ENCODE peak calls at places on chromosomes 1 and 21, in nine cellular contexts. F is adrenal gland, G is cardiac muscle cell, O is body of pancreas, C is prostate gland, D is hepatocyte, M is aorta, Q is GM23338, L is lung. B is an unnamed sample.

GRCh38 chr1:75134939-75135828 is 996 bp downstream of the LHX8 start:
- DNase-seq in O (no peak), C (no peak), M (no peak), D (no peak), F (no peak), L (no peak), G (peak; percentile 11), Q (peak; percentile 79), B (no peak)

GRCh38 chr1:67339623-67340343 is 32.1 kb downstream of the IL12RB2 start:
- DNase-seq in G (peak; percentile 49), D (peak; percentile 23), M (no peak), L (no peak), F (peak; percentile 50), O (no peak), Q (no peak), C (no peak), B (no peak)

GRCh38 chr1:207672525-207673130 is 27.7 kb downstream of the CR1L start:
- DNase-seq in M (no peak), F (no peak), D (peak; percentile 69), G (no peak), L (no peak), O (no peak), C (peak; percentile 24), Q (peak; percentile 92), B (peak; percentile 16)

GRCh38 chr1:62382581-62382980 is 54.3 kb upstream of the USP1 start:
- DNase-seq in F (no peak), M (no peak), G (no peak), O (no peak), C (no peak), D (no peak), Q (no peak), L (no peak), B (no peak)

GRCh38 chr1:89994805-89995594 is at the start of gene ZNF326:
- DNase-seq in Q (peak; percentile 98), D (peak; percentile 98), O (peak; percentile 96), C (peak; percentile 96), F (peak; percentile 97), M (peak; percentile 99), L (peak; percentile 97), G (peak; percentile 99), B (peak; percentile 98)

GRCh38 chr1:22582670-22583635 is 19.7 kb downstream of the EPHA8 start:
- DNase-seq in D (no peak), G (no peak), Q (no peak), O (peak; percentile 38), L (no peak), M (no peak), C (no peak), F (no peak), B (peak; percentile 4)

GRCh38 chr1:107464827-107465226 is 324.0 kb downstream of the NTNG1 start:
- DNase-seq in C (no peak), F (no peak), O (no peak), D (no peak), M (no peak), L (no peak), Q (peak; percentile 66), G (no peak), B (no peak)

GRCh38 chr21:15534450-15534886 is 195.3 kb upstream of the USP25 start:
- DNase-seq in G (no peak), L (no peak), M (no peak), Q (peak; percentile 13), F (no peak), D (no peak), O (no peak), C (no peak), B (no peak)

GRCh38 chr1:179175011-179175934 is 54.2 kb downstream of the ABL2 start:
- DNase-seq in F (peak; percentile 31), Q (no peak), D (no peak), L (no peak), C (peak; percentile 17), M (no peak), G (peak; percentile 57), O (peak; percentile 20), B (peak; percentile 11)

GRCh38 chr1:230423936-230424335 is 2.2 kb downstream of the PGBD5 start:
- DNase-seq in G (no peak), D (no peak), Q (no peak), L (no peak), O (no peak), M (no peak), F (no peak), C (no peak), B (no peak)

GRCh38 chr1:230424440-230425251 is 1.5 kb downstream of the PGBD5 start:
- DNase-seq in O (peak; percentile 50), L (no peak), F (no peak), M (no peak), G (no peak), Q (peak; percentile 74), C (peak; percentile 34), D (peak; percentile 31), B (peak; percentile 55)

GRCh38 chr1:230423261-230423660 is 2.9 kb downstream of the PGBD5 start:
- DNase-seq in C (no peak), Q (peak; percentile 48), M (no peak), G (no peak), O (no peak), F (no peak), L (no peak), D (no peak), B (no peak)

GRCh38 chr1:230421485-230421884 is 4.6 kb downstream of the PGBD5 start:
- DNase-seq in C (no peak), Q (no peak), M (no peak), L (no peak), O (no peak), F (no peak), D (no peak), G (no peak), B (no peak)

DNA sequence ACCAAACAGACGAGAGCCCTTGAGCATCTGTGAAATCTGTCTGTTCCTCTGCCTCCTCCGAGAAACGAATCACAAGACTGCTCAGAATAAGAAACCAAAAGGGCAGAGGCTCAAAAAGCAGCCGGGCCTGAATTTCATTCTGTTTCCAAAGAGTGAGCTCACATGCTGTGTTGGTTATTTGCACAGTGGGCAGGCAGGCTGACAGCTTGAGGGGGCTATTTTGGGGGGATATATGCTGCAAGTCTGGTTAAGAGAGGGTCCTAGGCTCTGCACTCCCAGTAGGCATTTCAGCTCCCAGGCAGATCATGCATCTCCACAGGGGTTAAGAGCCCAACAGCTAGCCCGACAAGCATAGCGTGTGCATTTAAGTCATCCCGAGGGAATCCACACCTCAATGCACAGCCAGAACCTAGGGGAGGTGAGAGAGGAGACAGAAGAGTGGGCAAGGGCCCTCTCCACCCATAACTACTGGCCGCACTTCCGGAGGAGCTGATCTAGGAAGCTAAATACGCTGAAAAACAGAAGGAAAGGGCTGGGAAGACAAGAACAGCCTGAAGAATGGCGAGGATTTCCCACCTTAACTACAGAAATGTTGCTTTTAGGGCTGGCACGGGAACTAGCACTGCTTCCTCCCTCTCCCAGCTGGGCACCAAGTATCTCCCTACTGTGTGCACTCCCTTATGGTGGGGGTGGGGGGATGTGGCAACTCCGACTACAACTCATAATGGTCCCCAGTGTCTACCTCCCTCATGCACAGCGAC is 3.7 kb downstream of the PGBD5 start:
- DNase-seq in C (no peak), G (no peak), M (no peak), D (no peak), F (no peak), L (no peak), O (no peak), Q (peak; percentile 37), B (peak; percentile 75)
- H3K4me1 ChIP-seq in C (no peaks in the 10 kb centered on the region), G (no peaks in the 10 kb centered on the region), M (no peaks in the 10 kb centered on the region), D (peaks cover 11% of the 10 kb centered on the region), F (peaks cover 6% of the 10 kb centered on the region), L (peaks cover 5% of the 10 kb centered on the region), O (peaks cover 27% of the 10 kb centered on the region), Q (peaks cover 39% of the 10 kb centered on the region), B (peaks cover 39% of the 10 kb centered on the region)

DNA sequence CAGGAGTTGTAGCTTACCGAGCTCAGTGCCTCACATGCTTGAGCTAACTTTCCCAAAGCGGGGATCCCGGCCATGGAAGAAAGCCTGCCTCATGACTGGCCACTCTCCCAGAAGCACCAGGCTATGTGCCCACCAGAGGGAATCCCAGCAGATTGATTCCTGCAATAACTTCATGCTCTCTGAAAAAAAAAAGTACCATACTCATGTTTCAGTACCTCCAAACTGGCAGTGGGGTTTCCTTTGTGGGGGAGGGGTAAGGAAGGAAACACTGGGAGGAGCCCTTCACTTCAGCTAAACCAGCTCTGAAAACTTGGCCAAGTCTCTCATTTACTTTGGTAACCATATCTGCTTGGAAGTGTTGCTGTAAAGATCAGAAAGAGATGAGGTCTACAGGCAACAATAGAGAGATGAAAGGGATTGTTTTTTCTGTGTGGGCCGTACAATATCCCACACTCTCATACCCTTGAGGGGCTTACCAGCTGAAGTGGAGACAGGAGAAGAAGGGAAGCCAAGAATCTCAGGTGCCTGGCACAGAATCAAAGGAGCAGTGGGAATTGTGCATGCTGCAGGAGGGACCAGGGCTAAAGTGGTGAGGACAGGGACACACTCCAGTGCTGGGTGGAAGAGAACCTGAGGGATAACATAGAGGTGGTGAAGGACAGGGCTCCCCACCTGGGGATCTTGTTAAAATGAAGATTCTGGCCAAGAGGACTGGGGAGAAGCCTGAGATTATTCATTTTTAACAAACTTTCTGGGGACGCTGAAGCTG is 42.4 kb upstream of the TACSTD2 start:
- DNase-seq in Q (peak; percentile 22), F (no peak), C (peak; percentile 58), D (peak; percentile 27), L (no peak), G (peak; percentile 28), M (no peak), O (peak; percentile 51), B (peak; percentile 20)
- H3K4me3 ChIP-seq in Q (no peak overlapping the region), F (no peak overlapping the region), C (peak overlapping the region; percentile 14), D (no peak overlapping the region), L (no peak overlapping the region), G (no peak overlapping the region), M (no peak overlapping the region), O (no peak overlapping the region), B (no peak overlapping the region)

DNA sequence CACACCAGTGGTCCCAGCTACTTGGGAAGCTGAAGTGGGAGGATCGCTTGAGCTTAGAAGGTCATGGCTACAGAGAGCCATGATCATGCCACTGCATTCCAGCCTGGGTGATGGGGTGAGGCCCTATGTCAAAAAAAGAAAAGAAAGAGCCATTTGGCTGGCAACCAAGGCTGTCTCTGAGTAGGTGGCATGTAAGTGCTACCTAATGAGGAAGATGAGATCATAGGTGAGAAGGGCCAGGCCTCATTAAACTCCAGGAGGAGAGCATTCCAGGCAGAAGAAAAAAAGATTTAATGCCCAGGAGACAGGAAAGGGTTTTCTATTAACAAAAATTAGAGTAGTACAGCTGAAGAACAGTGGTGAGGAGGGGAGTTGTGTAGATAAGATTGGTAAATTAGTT is 103.4 kb upstream of the ZNF678 start:
- DNase-seq in C (no peak), G (no peak), F (no peak), Q (no peak), M (no peak), O (no peak), D (no peak), L (no peak), B (no peak)
- H3K4me1 ChIP-seq in C (no peaks in the 10 kb centered on the region), G (no peaks in the 10 kb centered on the region), F (no peaks in the 10 kb centered on the region), Q (no peaks in the 10 kb centered on the region), M (no peaks in the 10 kb centered on the region), O (no peaks in the 10 kb centered on the region), D (no peaks in the 10 kb centered on the region), L (no peaks in the 10 kb centered on the region), B (no peaks in the 10 kb centered on the region)

DNA sequence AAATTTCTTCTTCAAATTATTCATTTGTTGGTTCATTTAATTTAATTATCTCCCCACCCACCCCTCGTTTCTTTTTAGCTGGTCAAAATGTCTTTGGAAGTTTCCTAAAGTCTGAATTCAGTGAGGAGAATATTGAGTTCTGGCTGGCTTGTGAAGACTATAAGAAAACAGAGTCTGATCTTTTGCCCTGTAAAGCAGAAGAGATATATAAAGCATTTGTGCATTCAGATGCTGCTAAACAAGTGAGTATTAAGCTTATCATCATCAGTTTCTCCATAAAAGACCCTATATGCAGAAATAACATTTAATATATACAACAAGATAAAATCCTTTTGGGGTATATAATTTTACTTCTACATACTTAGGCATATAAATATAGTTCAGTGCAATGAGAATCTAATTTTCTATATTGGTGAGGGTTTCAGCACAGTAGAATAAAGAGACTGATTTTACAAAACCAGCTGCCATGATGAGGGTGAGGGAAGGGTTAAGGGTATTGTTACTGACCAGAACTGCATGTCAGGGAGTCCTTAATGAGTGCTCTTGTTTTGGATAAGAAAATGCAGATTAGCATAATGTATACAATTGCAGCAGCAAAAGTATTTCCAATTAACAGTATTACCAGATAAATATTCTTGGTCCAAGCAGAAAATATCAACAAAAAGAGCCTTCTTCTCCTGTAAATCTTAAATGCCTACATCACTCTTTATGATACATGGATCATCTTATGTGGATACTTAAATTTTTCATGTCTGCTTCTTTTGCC is 2.8 kb downstream of the RGS1 start:
- DNase-seq in M (no peak), L (no peak), D (no peak), F (no peak), G (no peak), O (no peak), C (no peak), Q (no peak), B (no peak)
- H3K4me3 ChIP-seq in M (no peak overlapping the region), L (no peak overlapping the region), D (no peak overlapping the region), F (no peak overlapping the region), G (no peak overlapping the region), O (no peak overlapping the region), C (no peak overlapping the region), Q (no peak overlapping the region), B (no peak overlapping the region)

B was measured in thyroid gland.